ENCODE peak calls at places on chromosomes 6 and 20, in eight cellular contexts. P is H9, X is HCT116, I is neural crest cell, D is Calu3, F is Peyer's patch, O is A549, L is ovary. T is an unnamed sample.

GRCh38 chr6:33822575-33823395 is 19.0 kb upstream of the MLN start:
- DNase-seq in P (peak), X (peak), I (peak), D (peak), F (no peak), O (peak), L (no peak), T (peak)

GRCh38 chr6:144284474-144284752 is 722 bp upstream of the UTRN start:
- DNase-seq in P (no peak), X (no peak), I (no peak), D (no peak), F (no peak), O (no peak), L (no peak), T (no peak)

GRCh38 chr6:158715330-158716311 is 65.8 kb downstream of the SYTL3 start:
- DNase-seq in P (no peak), X (no peak), I (no peak), D (no peak), F (peak), O (no peak), L (no peak), T (no peak)

GRCh38 chr6:52596371-52597028 is 19.6 kb upstream of the TRAM2 start:
- DNase-seq in P (no peak), X (no peak), I (no peak), D (no peak), F (no peak), O (no peak), L (no peak), T (no peak)

GRCh38 chr6:146981981-146982380 is 222.2 kb upstream of the STXBP5 start:
- DNase-seq in P (no peak), X (no peak), I (no peak), D (no peak), F (no peak), O (no peak), L (no peak), T (no peak)

GRCh38 chr6:89120371-89120770 is 2.5 kb upstream of the SRSF12 start:
- DNase-seq in P (no peak), X (no peak), I (no peak), D (peak), F (no peak), O (no peak), L (no peak), T (no peak)

GRCh38 chr6:138774370-138774769 is 801 bp downstream of the CCDC28A start:
- DNase-seq in P (no peak), X (no peak), I (no peak), D (no peak), F (no peak), O (no peak), L (no peak), T (no peak)

GRCh38 chr6:73648166-73648565 is 5.6 kb downstream of the SLC17A5 start:
- DNase-seq in P (no peak), X (no peak), I (no peak), D (no peak), F (no peak), O (no peak), L (no peak), T (no peak)

GRCh38 chr6:154613137-154613676 is 102.7 kb upstream of the CNKSR3 start:
- DNase-seq in P (no peak), X (no peak), I (no peak), D (peak), F (no peak), O (no peak), L (no peak), T (no peak)

GRCh38 chr6:79710127-79710526 is 79.0 kb downstream of the SH3BGRL2 start:
- DNase-seq in P (no peak), X (no peak), I (no peak), D (no peak), F (no peak), O (no peak), L (no peak), T (no peak)

GRCh38 chr6:143772110-143772509 is 71.0 kb upstream of the LTV1 start:
- DNase-seq in P (no peak), X (no peak), I (no peak), D (no peak), F (no peak), O (no peak), L (no peak), T (no peak)

GRCh38 chr6:105272783-105273182 is 93.0 kb upstream of the POPDC3 start:
- DNase-seq in P (peak), X (no peak), I (no peak), D (peak), F (no peak), O (no peak), L (no peak), T (no peak)

GRCh38 chr20:63678667-63679465 is 17.6 kb upstream of the TNFRSF6B start:
- DNase-seq in P (no peak), X (no peak), I (no peak), D (no peak), F (no peak), O (no peak), L (no peak), T (no peak)
- TF ChIP-seq CTCF in P (no peak), X (no peak), I (no peak), D (no peak), F (no peak), O (no peak), L (no peak), T (no peak)

DNA sequence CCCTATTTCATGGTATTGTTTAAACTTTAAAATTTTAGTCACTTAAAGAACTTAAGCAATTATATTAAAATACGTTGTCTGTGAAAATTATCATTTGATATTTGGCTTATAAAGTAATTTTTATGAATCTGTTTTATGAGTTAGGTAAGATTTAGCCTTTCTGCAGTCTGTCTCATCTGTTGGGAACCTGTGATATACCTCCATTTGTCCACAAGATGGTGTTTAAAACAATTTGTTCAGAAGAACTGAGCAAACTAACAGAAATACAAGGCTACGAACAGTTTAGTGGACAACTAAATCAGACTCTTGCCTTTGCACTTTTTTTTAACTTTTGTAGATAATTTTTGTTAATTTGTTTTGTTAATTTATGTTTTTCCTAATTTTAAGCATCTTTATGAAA is 92.4 kb downstream of the COL9A1 start:
- DNase-seq in P (no peak), X (no peak), I (no peak), D (no peak), F (no peak), O (peak), L (no peak), T (no peak)
- TF ChIP-seq CTCF in P (peak), X (peak), I (peak), D (peak), F (peak), O (peak), L (no peak), T (no peak)

DNA sequence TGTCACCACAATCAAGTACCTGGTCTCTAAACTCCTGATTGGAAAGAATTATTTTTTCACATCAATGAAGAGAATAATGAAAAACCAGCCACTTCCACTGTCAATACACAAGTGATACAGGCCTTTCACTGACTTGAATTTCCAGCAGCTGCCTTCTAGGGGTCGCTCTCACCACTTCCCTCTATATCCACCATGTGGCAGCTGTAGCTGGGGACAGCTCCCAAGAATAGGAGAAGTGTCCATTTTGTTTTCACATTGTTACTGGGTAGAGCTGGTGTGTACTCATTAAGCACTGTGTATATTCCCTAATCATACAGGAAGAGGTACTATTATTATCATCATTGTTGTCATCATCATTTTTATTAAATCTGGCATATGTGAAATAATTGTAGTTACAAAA is 438.4 kb upstream of the SPTLC3 start:
- DNase-seq in P (peak), X (no peak), I (peak), D (peak), F (no peak), O (peak), L (no peak), T (peak)
- TF ChIP-seq CTCF in P (peak), X (peak), I (peak), D (peak), F (peak), O (peak), L (no peak), T (peak)

GRCh38 chr6:150924808-150925654 is 59.5 kb downstream of the MTHFD1L start:
- DNase-seq in P (no peak), X (no peak), I (no peak), D (no peak), F (no peak), O (no peak), L (no peak), T (no peak)

GRCh38 chr6:150925655-150925928 is 60.1 kb downstream of the MTHFD1L start:
- DNase-seq in P (no peak), X (no peak), I (no peak), D (no peak), F (no peak), O (no peak), L (no peak), T (no peak)

GRCh38 chr6:150930816-150931215 is 65.3 kb downstream of the MTHFD1L start:
- DNase-seq in P (no peak), X (no peak), I (no peak), D (no peak), F (no peak), O (no peak), L (no peak), T (no peak)

GRCh38 chr6:150929403-150929802 is 63.9 kb downstream of the MTHFD1L start:
- DNase-seq in P (no peak), X (no peak), I (no peak), D (no peak), F (no peak), O (no peak), L (peak), T (no peak)

DNA sequence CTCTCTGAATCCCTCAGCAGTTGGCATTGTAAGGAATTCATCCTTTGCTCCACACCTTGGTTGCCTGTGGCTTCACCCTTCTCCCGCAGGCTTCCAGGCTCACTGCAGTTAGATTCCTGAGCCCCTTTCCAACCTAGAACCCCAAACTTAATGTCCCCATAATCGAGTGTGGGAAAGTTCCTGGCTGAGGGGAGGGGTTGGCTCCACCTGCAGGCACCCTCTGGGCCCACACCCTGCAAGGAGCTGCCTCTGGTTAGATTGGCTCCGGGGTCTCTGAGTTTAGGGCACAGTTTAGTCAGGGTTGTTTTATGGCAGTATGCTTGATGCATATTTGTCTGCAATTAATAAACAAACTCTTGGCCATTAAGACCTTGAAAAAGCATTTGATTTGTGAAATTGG is 63.4 kb downstream of the MTHFD1L start:
- DNase-seq in P (peak), X (no peak), I (no peak), D (no peak), F (no peak), O (no peak), L (no peak), T (no peak)
- TF ChIP-seq CTCF in P (peak), X (peak), I (peak), D (no peak), F (no peak), O (no peak), L (no peak), T (no peak)

DNA sequence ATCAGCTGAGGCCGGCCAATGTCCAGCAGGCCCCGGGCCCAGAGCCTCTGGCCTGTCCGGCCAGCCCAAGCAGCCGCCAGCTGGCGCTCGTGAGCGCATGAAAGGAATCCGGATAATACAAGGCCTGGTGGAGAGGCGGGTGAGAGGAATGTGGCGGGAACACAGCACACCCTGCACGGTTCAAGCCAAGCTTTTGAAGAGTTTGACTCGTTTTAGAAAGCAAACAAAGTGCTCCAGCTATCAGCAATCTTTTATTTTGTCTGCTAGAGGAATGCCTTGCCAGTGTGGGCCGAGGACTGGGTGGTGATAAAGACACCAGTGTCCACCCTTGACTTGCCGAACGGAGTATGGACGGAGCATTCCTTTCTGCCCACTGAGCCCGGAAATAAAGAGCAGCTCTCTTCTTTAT is 9.3 kb upstream of the NEDD9 start:
- DNase-seq in P (peak), X (no peak), I (peak), D (no peak), F (no peak), O (no peak), L (peak), T (peak)
- TF ChIP-seq CTCF in P (peak), X (peak), I (peak), D (no peak), F (peak), O (no peak), L (peak), T (peak)

T was measured in endothelial cell.